ENCODE peak calls at places on chromosomes 12 and 14, in five cellular contexts. L is activated CD4-positive, alpha-beta T cell treated with anti-CD3 and anti-CD28 coated beads for 36 hours; V is NCI-H1436; O is lower lobe of right lung; D is activated naive CD4-positive, alpha-beta T cell treated with anti-CD3 and anti-CD28 coated beads, Interleukin-2, amount 50 U/mL, for 16 hours. S is an unnamed sample.

GRCh38 chr12:6941786-6942185 is 1.8 kb upstream of the RNU7-1 start:
- DNase-seq in O (peak; percentile 44), D (no peak), V (no peak), L (no peak), S (no peak)

GRCh38 chr14:42214981-42215491 is 608.4 kb downstream of the LRFN5 start:
- DNase-seq in L (no peak), V (no peak), D (no peak), O (no peak), S (no peak)

GRCh38 chr14:69008411-69008810 is 29.3 kb upstream of the ACTN1 start:
- DNase-seq in D (no peak), O (no peak), V (no peak), L (no peak), S (no peak)

GRCh38 chr14:100056964-100057817 is 8.0 kb upstream of the EVL start:
- DNase-seq in O (no peak), D (no peak), L (peak; percentile 24), V (no peak), S (no peak)

GRCh38 chr14:100348253-100348729 is 25.2 kb downstream of the SLC25A47 start:
- DNase-seq in O (no peak), D (no peak), L (no peak), V (no peak), S (peak; percentile 34)

GRCh38 chr14:50791201-50791600 is 39.8 kb downstream of the NIN start:
- DNase-seq in L (no peak), O (no peak), D (no peak), V (no peak), S (no peak)

GRCh38 chr12:122449317-122449716 is 26.8 kb upstream of the CLIP1 start:
- DNase-seq in V (no peak), O (no peak), D (peak; percentile 17), L (peak; percentile 35), S (no peak)

GRCh38 chr14:21044106-21044618 is 2.0 kb downstream of the RNASE7 start:
- DNase-seq in L (no peak), V (no peak), O (peak; percentile 57), D (no peak), S (no peak)

GRCh38 chr14:81157431-81157830 is 63.3 kb downstream of the GTF2A1 start:
- DNase-seq in V (no peak), O (no peak), L (no peak), D (no peak), S (no peak)

GRCh38 chr14:59013672-59014298 is 174.7 kb upstream of the DAAM1 start:
- DNase-seq in O (no peak), D (no peak), L (no peak), V (no peak), S (no peak)